ENCODE peak calls at places on chromosomes 4 and X, in four cellular contexts. V is HepG2, E is GM12878, A is SK-N-SH. J is an unnamed sample.

GRCh38 chr4:151960449-151961246 is 199.8 kb upstream of the GATB start:
- DNase-seq in V (no peak), E (no peak), A (no peak), J (no peak)

GRCh38 chr4:47349323-47349722 is 114.2 kb downstream of the COMMD8 start:
- DNase-seq in V (no peak), E (no peak), A (no peak), J (no peak)

GRCh38 chr4:145954924-145955339 is 16.3 kb upstream of the ZNF827 start:
- DNase-seq in V (no peak), E (no peak), A (no peak), J (no peak)

GRCh38 chr4:17642404-17642783 is 28.0 kb downstream of the MED28 start:
- DNase-seq in V (no peak), E (no peak), A (no peak), J (no peak)

GRCh38 chrX:13607356-13607995 is 38.1 kb downstream of the EGFL6 start:
- DNase-seq in V (no peak), E (no peak), A (no peak), J (no peak)

GRCh38 chrX:9749141-9749540 is 16.5 kb downstream of the GPR143 start:
- DNase-seq in V (no peak), E (no peak), A (no peak), J (no peak)

GRCh38 chrX:31889028-31889427 is 817.2 kb upstream of the FTHL17 start:
- DNase-seq in V (no peak), E (no peak), A (no peak), J (no peak)

GRCh38 chrX:83759872-83760271 is 101.1 kb upstream of the CYLC1 start:
- DNase-seq in V (peak), E (no peak), A (peak), J (no peak)

GRCh38 chr4:144894525-144894924 is 203.5 kb downstream of the ANAPC10 start:
- DNase-seq in V (no peak), E (no peak), A (no peak), J (no peak)

GRCh38 chr4:80112236-80112635 is 39.2 kb upstream of the ANTXR2 start:
- DNase-seq in V (no peak), E (no peak), A (no peak), J (no peak)

GRCh38 chr4:137212601-137213000 is 319.7 kb downstream of the PCDH18 start:
- DNase-seq in V (no peak), E (no peak), A (no peak), J (no peak)

GRCh38 chrX:34586936-34587335 is 70.1 kb downstream of the TMEM47 start:
- DNase-seq in V (no peak), E (no peak), A (no peak), J (no peak)

GRCh38 chr4:177511611-177512010 is 69.4 kb upstream of the AGA start:
- DNase-seq in V (no peak), E (no peak), A (no peak), J (no peak)

GRCh38 chr4:87961993-87962791 is 13.3 kb upstream of the SPP1 start:
- DNase-seq in V (no peak), E (no peak), A (no peak), J (no peak)

GRCh38 chr4:25439913-25440477 is 62.9 kb downstream of the ANAPC4 start:
- DNase-seq in V (peak), E (peak), A (peak), J (peak)

GRCh38 chr4:5084911-5085475 is 33.7 kb downstream of the STK32B start:
- DNase-seq in V (no peak), E (no peak), A (no peak), J (no peak)

GRCh38 chr4:48025005-48025404 is 8.4 kb downstream of the NIPAL1 start:
- DNase-seq in V (no peak), E (no peak), A (no peak), J (no peak)

GRCh38 chr4:127309360-127310095 is 323.2 kb upstream of the INTU start:
- DNase-seq in V (no peak), E (no peak), A (no peak), J (no peak)

GRCh38 chr4:113969935-113970334 is 9.5 kb downstream of the ARSJ start:
- DNase-seq in V (no peak), E (no peak), A (no peak), J (no peak)

GRCh38 chr4:30716158-30716557 is 4.0 kb upstream of the PCDH7 start:
- DNase-seq in V (peak), E (no peak), A (peak), J (no peak)

GRCh38 chr4:156321203-156321602 is 367.5 kb upstream of the CTSO start:
- DNase-seq in V (no peak), E (no peak), A (no peak), J (no peak)

GRCh38 chr4:42132099-42132498 is 20.4 kb downstream of the BEND4 start:
- DNase-seq in V (no peak), E (no peak), A (no peak), J (no peak)

GRCh38 chr4:1058198-1058996 is 47.0 kb downstream of the FGFRL1 start:
- DNase-seq in V (no peak), E (no peak), A (no peak), J (no peak)

GRCh38 chr4:186688150-186688943 is 35.3 kb downstream of the FAT1 start:
- DNase-seq in V (peak), E (no peak), A (no peak), J (peak)

GRCh38 chr4:4712800-4713528 is 146.5 kb upstream of the MSX1 start:
- DNase-seq in V (peak), E (no peak), A (no peak), J (no peak)

GRCh38 chrX:15579778-15580747 is 20.7 kb downstream of the ACE2 start:
- DNase-seq in V (no peak), E (no peak), A (no peak), J (no peak)

GRCh38 chrX:81174286-81174685 is 27.4 kb downstream of the HMGN5 start:
- DNase-seq in V (peak), E (no peak), A (no peak), J (no peak)

GRCh38 chr4:19429684-19430083 is 822.0 kb upstream of the SLIT2 start:
- DNase-seq in V (no peak), E (no peak), A (no peak), J (no peak)

GRCh38 chr4:183600189-183600685 is 58.7 kb downstream of the RWDD4 start:
- DNase-seq in V (peak), E (no peak), A (no peak), J (peak)

GRCh38 chr4:128468485-128468989 is 180.9 kb upstream of the PGRMC2 start:
- DNase-seq in V (no peak), E (no peak), A (peak), J (no peak)

GRCh38 chr4:150769235-150769634 is 187.3 kb downstream of the MAB21L2 start:
- DNase-seq in V (peak), E (no peak), A (no peak), J (no peak)

GRCh38 chr4:7559741-7560376 is 125.1 kb upstream of the PSAPL1 start:
- DNase-seq in V (peak), E (no peak), A (no peak), J (no peak)

GRCh38 chrX:10235851-10236250 is 79.1 kb downstream of the CLCN4 start:
- DNase-seq in V (peak), E (no peak), A (no peak), J (no peak)

GRCh38 chr4:141233673-141234072 is 13.0 kb downstream of the ZNF330 start:
- DNase-seq in V (no peak), E (no peak), A (no peak), J (no peak)

DNA sequence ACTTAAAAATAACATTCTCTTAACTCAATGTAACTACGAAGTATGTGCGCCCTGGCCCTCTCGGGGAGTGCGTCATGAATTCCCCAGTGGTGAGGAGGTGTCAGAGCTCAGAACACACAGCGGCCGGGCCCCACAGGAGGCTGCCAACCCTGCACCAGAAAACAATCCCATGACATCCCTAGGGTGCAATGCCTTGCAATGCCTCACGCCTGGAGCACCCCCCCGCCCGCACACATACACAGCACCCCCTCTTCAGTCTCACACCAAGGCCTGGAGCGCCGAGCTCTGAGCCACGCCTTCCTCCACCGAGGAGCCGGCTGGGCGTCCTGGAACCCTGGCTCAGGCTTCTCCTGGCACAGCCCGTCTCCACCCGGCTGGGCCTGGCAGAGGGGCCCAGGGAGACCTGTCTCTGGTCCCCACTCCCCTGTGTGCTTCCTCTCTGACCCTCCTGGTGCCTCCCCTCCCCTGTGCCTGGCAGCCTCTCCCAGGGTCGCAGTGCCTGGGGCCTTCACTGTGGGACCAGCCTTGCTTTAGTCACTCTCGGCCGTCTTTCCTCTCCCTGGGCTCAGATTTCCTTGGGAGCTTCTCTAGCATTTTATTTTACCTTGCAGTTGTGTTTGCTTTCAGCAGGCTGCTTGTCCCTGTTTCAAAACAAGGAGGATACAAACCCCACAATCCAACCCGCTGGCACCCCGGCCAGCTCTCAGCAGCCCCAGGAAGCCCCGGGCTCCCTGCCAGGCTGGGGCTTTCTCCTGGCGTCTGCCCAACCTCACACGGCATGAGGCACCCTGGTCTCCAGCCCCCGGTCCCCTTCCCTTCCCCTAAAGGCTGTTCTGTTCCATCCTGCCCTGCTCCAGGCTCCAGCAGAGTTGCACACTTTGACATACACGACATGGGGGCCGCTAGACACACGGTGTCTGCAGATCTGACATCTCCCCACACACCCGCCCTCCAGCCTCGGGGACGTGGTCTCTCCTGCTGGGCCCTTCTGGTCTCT is 108.0 kb upstream of the ADRA2C start:
- DNase-seq in V (no peak), E (no peak), A (peak), J (no peak)
- H3K27ac ChIP-seq in V (no peak), E (no peak), A (no peak), J (no peak)

GRCh38 chr4:134936014-134936413 is 734.4 kb upstream of the PABPC4L start:
- DNase-seq in V (no peak), E (no peak), A (no peak), J (no peak)
- TF ChIP-seq TCF12 in V (no peak), E (no peak), A (no peak), J (no peak)

GRCh38 chrX:118904664-118905063 is 69.8 kb upstream of the LONRF3 start:
- DNase-seq in V (no peak), E (no peak), A (no peak), J (no peak)

GRCh38 chrX:118901991-118902390 is 72.4 kb upstream of the LONRF3 start:
- DNase-seq in V (no peak), E (no peak), A (no peak), J (no peak)

GRCh38 chrX:118904218-118904617 is 70.2 kb upstream of the LONRF3 start:
- DNase-seq in V (no peak), E (no peak), A (no peak), J (no peak)
- H3K27ac ChIP-seq in V (no peak), E (no peak), A (no peak), J (no peak)

DNA sequence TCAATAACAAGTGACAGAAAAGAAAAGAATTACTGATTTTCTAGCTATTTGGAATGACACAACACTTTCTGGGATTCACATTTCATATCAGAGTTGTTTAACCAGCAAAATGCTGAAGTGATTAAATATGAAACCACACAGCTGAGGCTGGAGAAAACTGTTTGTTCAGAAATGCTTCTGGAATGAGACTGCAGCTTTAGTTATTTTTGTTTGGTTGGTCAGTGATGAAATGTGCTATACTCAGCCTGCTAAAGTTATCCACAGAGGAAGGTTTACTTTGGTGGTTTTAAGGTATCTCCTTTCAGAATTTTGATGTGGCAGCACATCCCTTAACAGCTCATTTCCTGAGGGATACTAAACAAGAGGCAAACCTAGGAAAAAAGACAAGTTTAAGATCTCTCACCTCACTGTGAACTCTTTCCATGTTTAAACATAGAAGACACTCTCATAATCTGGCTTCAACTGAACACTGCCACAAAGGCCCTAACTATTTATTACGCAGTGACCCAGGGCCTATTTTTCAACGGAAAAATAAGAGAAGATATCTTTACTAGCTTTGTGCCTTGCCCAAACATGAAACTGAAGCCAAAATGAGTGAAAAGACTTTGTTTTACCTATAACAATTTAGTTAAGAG is 106.6 kb upstream of the PDE5A start:
- DNase-seq in V (no peak), E (no peak), A (no peak), J (no peak)
- TF ChIP-seq TCF12 in V (no peak), E (no peak), A (peak), J (no peak)

DNA sequence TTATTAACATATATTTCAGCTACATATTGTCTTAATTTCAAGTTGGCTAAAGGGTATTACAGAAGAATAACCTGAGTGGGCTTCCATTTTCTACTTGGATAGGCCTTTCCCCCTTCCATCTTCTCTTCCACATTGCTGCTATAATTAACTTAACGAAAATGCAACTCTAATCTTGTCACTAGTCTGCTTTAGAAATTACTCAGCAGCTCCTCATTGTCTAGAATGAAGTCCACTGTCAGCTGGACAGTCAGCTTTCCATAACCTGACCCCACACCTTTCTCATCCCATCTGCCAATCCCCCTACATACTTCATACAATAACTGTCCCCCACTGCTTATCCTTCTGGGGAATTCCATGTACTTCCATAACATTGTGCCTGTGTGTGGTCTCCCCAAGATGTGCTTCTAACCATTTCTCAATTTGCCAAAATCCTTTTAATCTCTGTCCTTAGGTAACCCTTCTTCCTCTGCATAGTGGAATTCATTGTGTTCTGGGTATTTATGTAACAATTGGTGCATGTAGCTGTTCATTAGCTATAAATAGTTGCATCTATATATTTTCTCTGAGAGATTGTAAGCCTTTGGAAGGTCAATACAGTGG is 4.8 kb downstream of the MND1 start:
- DNase-seq in V (no peak), E (no peak), A (no peak), J (no peak)
- H3K27ac ChIP-seq in V (no peak), E (no peak), A (no peak), J (no peak)

GRCh38 chrX:153736871-153737441 is 12.3 kb downstream of the ABCD1 start:
- DNase-seq in V (no peak), E (no peak), A (peak), J (no peak)
- TF ChIP-seq TCF12 in V (no peak), E (no peak), A (no peak), J (no peak)

GRCh38 chr4:82748176-82748575 is 50.4 kb downstream of the SCD5 start:
- DNase-seq in V (no peak), E (no peak), A (no peak), J (no peak)
- H3K27ac ChIP-seq in V (peak), E (no peak), A (no peak), J (no peak)

DNA sequence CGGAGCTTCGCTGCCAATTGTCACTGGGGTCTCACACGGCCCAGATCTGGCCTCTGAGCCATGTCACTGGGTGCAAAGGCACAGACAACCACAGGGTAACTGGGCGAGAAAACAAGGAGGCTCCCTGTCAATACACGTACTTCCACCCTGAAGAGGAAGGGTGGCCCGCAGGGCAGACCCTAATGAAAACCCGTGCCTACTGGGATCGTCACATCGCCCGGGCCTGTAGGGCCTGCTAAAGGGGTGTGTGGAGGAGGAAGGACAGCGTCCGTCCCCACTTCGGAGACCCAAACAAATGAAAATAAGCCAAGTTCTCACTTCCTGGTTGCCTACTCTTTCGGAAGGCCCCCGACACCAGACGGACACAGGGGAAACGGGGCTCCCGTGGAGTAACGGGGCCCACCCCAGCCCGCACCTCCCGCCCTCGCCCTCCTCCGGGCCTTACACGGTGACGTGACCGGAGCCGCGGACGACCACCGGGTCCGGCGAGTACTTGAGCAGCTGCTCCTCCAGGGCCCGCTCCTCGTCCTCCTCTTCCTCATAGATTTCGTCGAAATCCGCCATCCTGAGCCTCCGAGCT is 578 bp downstream of the CHIC2 start:
- DNase-seq in V (peak), E (no peak), A (peak), J (no peak)
- TF ChIP-seq TCF12 in V (no peak), E (no peak), A (no peak), J (no peak)

GRCh38 chr4:82428526-82428968 is 1.7 kb downstream of the HNRNPDL start:
- DNase-seq in V (no peak), E (no peak), A (no peak), J (no peak)
- H3K27ac ChIP-seq in V (peak), E (peak), A (peak), J (peak)